ENCODE peak calls at places on chromosomes 7 and 10, in five cellular contexts. One of them, this sample, is unnamed.

GRCh38 chr7:71308105-71308504 is 176.2 kb downstream of the GALNT17 start:
- DNase-seq in suprapubic skin: no peak
- DNase-seq in spleen: no peak
- DNase-seq in transverse colon: no peak
- DNase-seq in sigmoid colon: peak
- DNase-seq in this sample: no peak

GRCh38 chr7:7943951-7944350 is 24.6 kb upstream of the GLCCI1 start:
- DNase-seq in suprapubic skin: no peak
- DNase-seq in spleen: no peak
- DNase-seq in transverse colon: no peak
- DNase-seq in sigmoid colon: no peak
- DNase-seq in this sample: no peak

GRCh38 chr10:79044846-79045245 is 23.9 kb upstream of the ZMIZ1 start:
- DNase-seq in suprapubic skin: peak
- DNase-seq in spleen: peak
- DNase-seq in transverse colon: no peak
- DNase-seq in sigmoid colon: peak
- DNase-seq in this sample: no peak

GRCh38 chr10:20990604-20991003 is 93.5 kb upstream of the NEBL start:
- DNase-seq in suprapubic skin: no peak
- DNase-seq in spleen: no peak
- DNase-seq in transverse colon: no peak
- DNase-seq in sigmoid colon: no peak
- DNase-seq in this sample: no peak

GRCh38 chr10:43978936-43979335 is 330.3 kb upstream of the ZNF32 start:
- DNase-seq in suprapubic skin: no peak
- DNase-seq in spleen: no peak
- DNase-seq in transverse colon: no peak
- DNase-seq in sigmoid colon: no peak
- DNase-seq in this sample: peak

GRCh38 chr10:77290528-77291155 is 347.0 kb downstream of the KCNMA1 start:
- DNase-seq in suprapubic skin: no peak
- DNase-seq in spleen: no peak
- DNase-seq in transverse colon: no peak
- DNase-seq in sigmoid colon: peak
- DNase-seq in this sample: no peak

GRCh38 chr7:143012409-143012808 is 14.5 kb downstream of the OR9A2 start:
- DNase-seq in suprapubic skin: no peak
- DNase-seq in spleen: no peak
- DNase-seq in transverse colon: no peak
- DNase-seq in sigmoid colon: no peak
- DNase-seq in this sample: no peak

GRCh38 chr7:157003445-157004049 is 6.9 kb downstream of the MNX1 start:
- DNase-seq in suprapubic skin: no peak
- DNase-seq in spleen: no peak
- DNase-seq in transverse colon: peak
- DNase-seq in sigmoid colon: no peak
- DNase-seq in this sample: no peak

GRCh38 chr7:150367677-150368097 is 935 bp upstream of the REPIN1 start:
- DNase-seq in suprapubic skin: no peak
- DNase-seq in spleen: no peak
- DNase-seq in transverse colon: no peak
- DNase-seq in sigmoid colon: no peak
- DNase-seq in this sample: no peak

GRCh38 chr7:96415293-96415940 is 93.5 kb upstream of the SLC25A13 start:
- DNase-seq in suprapubic skin: no peak
- DNase-seq in spleen: no peak
- DNase-seq in transverse colon: no peak
- DNase-seq in sigmoid colon: no peak
- DNase-seq in this sample: no peak

GRCh38 chr10:90847436-90847835 is 10.4 kb downstream of the HTR7 start:
- DNase-seq in suprapubic skin: no peak
- DNase-seq in spleen: no peak
- DNase-seq in transverse colon: no peak
- DNase-seq in sigmoid colon: no peak
- DNase-seq in this sample: no peak

GRCh38 chr10:119919271-119919670 is 26.7 kb downstream of the SEC23IP start:
- DNase-seq in suprapubic skin: no peak
- DNase-seq in spleen: no peak
- DNase-seq in transverse colon: no peak
- DNase-seq in sigmoid colon: no peak
- DNase-seq in this sample: no peak

DNA sequence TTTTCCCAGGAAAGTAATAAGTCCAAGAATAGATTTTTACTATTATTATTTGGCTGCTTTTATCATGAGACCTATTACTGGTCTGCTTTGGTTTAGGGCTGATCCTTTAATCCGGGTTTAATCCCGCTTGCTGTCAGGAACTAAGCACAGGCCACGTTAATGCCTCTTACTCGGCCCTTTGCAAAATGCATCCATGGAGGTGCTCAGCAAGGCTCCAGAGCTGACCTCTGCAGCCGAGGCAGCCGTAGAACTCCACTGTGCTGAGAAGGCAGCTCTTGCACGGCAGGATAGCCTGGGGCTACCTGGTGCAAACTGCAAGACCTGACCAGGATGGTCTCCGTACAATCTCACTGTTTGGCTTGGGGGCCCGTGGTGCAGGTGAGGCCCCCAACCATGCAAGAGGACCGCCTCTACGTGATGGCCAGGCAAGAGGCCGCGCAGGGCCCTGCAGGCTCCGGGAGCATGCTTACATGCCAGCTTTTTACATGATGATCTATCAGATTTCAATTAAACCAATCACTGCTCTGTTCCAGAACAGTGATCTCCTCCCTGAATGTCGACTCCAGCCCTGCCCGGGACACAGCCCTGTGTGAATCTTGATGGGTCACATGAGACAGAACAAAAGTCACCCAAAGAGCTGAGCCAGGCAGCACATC is 10.4 kb upstream of the CALML3 start:
- DNase-seq in suprapubic skin: peak
- DNase-seq in spleen: peak
- DNase-seq in transverse colon: no peak
- DNase-seq in sigmoid colon: peak
- DNase-seq in this sample: no peak
- TF ChIP-seq POLR2AphosphoS5 in suprapubic skin: no peak
- TF ChIP-seq POLR2AphosphoS5 in spleen: no peak
- TF ChIP-seq POLR2AphosphoS5 in transverse colon: no peak
- TF ChIP-seq POLR2AphosphoS5 in sigmoid colon: no peak
- TF ChIP-seq POLR2AphosphoS5 in this sample: no peak

GRCh38 chr7:37784015-37784414 is 64.4 kb upstream of the NME8 start:
- DNase-seq in suprapubic skin: no peak
- DNase-seq in spleen: no peak
- DNase-seq in transverse colon: no peak
- DNase-seq in sigmoid colon: no peak
- DNase-seq in this sample: no peak
- H3K4me3 ChIP-seq in suprapubic skin: no peak
- H3K4me3 ChIP-seq in spleen: no peak
- H3K4me3 ChIP-seq in transverse colon: no peak
- H3K4me3 ChIP-seq in sigmoid colon: no peak
- H3K4me3 ChIP-seq in this sample: no peak

DNA sequence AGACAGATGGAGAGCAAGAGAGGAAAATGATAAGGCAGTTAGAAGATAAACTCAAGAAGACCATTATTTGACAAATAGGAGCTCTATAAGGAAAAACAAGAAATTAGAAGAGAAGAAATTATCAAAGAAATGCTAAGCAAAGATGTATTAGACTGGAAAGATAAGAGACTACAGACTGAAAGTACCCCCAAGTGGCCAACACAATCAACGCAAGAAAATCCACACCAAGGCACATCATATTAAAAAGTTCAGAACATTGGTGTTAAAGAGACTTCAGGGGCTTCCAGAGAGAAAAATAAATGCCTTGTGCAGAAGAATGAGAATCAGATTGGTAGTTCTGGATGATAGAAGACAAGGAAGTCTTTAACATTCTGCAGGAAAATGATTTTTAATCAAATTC is 46.0 kb downstream of the SH2D4B start:
- DNase-seq in suprapubic skin: no peak
- DNase-seq in spleen: no peak
- DNase-seq in transverse colon: no peak
- DNase-seq in sigmoid colon: no peak
- DNase-seq in this sample: no peak
- TF ChIP-seq CTCF in suprapubic skin: no peak
- TF ChIP-seq CTCF in spleen: no peak
- TF ChIP-seq CTCF in transverse colon: no peak
- TF ChIP-seq CTCF in sigmoid colon: no peak
- TF ChIP-seq CTCF in this sample: no peak

GRCh38 chr10:114384601-114385000 is 19.7 kb downstream of the AFAP1L2 start:
- DNase-seq in suprapubic skin: no peak
- DNase-seq in spleen: no peak
- DNase-seq in transverse colon: no peak
- DNase-seq in sigmoid colon: peak
- DNase-seq in this sample: no peak
- TF ChIP-seq POLR2AphosphoS5 in suprapubic skin: no peak
- TF ChIP-seq POLR2AphosphoS5 in spleen: no peak
- TF ChIP-seq POLR2AphosphoS5 in transverse colon: no peak
- TF ChIP-seq POLR2AphosphoS5 in sigmoid colon: no peak
- TF ChIP-seq POLR2AphosphoS5 in this sample: no peak

DNA sequence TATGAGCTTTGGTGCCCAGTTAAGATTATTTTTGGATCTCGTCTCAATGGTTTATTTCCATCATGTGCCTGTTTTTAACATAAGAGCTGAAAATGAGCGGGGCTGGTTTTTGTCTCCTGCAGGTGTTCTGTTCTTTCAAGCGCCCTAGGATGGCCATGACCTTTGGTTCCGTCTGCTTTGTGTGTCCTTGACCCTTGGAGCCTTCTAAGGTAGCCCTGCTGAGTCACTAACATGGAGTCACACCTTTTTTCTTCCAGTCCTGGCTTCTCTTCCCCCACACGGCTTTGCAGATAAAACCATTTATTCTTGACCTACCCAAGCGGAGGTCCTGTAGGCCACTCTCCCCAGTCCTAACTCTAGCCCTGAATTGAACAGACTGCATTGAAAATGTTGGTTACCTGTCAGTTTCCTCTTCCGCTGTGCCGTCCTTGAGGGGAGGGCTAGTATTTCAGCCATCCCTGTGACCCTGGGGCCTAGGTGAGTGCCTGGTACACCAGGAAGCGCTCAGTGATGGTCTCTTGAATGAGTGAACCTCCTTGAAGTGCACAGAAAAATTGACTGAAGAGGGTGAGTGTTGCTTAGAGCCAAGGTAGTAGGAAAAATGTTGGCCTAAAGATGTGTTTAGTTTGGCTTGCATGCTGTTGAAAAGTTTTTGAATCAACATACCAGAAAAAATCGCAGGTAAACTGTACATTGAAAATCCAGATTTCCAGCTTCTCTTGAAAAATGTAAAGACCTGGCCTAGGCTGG is 48.0 kb downstream of the CAMK1D start:
- DNase-seq in suprapubic skin: no peak
- DNase-seq in spleen: no peak
- DNase-seq in transverse colon: no peak
- DNase-seq in sigmoid colon: no peak
- DNase-seq in this sample: no peak
- H3K4me3 ChIP-seq in suprapubic skin: no peak
- H3K4me3 ChIP-seq in spleen: no peak
- H3K4me3 ChIP-seq in transverse colon: no peak
- H3K4me3 ChIP-seq in sigmoid colon: no peak
- H3K4me3 ChIP-seq in this sample: no peak

GRCh38 chr7:85018498-85018897 is 168.4 kb downstream of the SEMA3D start:
- DNase-seq in suprapubic skin: no peak
- DNase-seq in spleen: no peak
- DNase-seq in transverse colon: no peak
- DNase-seq in sigmoid colon: no peak
- DNase-seq in this sample: no peak
- TF ChIP-seq CTCF in suprapubic skin: no peak
- TF ChIP-seq CTCF in spleen: no peak
- TF ChIP-seq CTCF in transverse colon: no peak
- TF ChIP-seq CTCF in sigmoid colon: no peak
- TF ChIP-seq CTCF in this sample: no peak

This sample was measured in vagina.